ENCODE peak calls at places on chromosomes 5 and 9, in ten cellular contexts. K is adrenal gland, Q is A549, A is H1, T is tibial nerve, H is GM12891, F is ovary, B is lower leg skin, D is transverse colon, G is body of pancreas. C is an unnamed sample.

GRCh38 chr5:159937580-159937979 is 21.3 kb downstream of the ADRA1B start:
- DNase-seq in K (no peak), Q (no peak), A (no peak), T (no peak), H (no peak), F (no peak), B (no peak), D (no peak), G (no peak), C (no peak)

GRCh38 chr9:130042406-130042930 is 521 bp downstream of the FNBP1 start:
- DNase-seq in K (peak; percentile 31), Q (peak; percentile 39), A (no peak), T (no peak), H (no peak), F (peak; percentile 58), B (peak; percentile 87), D (peak; percentile 33), G (peak; percentile 36), C (peak; percentile 51)

GRCh38 chr5:39076757-39077475 is 2.7 kb upstream of the RICTOR start:
- DNase-seq in K (no peak), Q (peak; percentile 57), A (no peak), T (no peak), H (no peak), F (no peak), B (no peak), D (no peak), G (no peak), C (peak; percentile 76)

GRCh38 chr9:127525426-127526188 is 74.3 kb downstream of the LRSAM1 start:
- DNase-seq in K (no peak), Q (no peak), A (no peak), T (no peak), H (no peak), F (no peak), B (no peak), D (no peak), G (no peak), C (peak; percentile 58)

GRCh38 chr5:83802686-83803085 is 82.0 kb upstream of the HAPLN1 start:
- DNase-seq in K (no peak), Q (no peak), A (no peak), T (no peak), H (no peak), F (no peak), B (no peak), D (no peak), G (no peak), C (no peak)

GRCh38 chr9:20538956-20539355 is 83.3 kb downstream of the MLLT3 start:
- DNase-seq in K (no peak), Q (no peak), A (no peak), T (no peak), H (no peak), F (no peak), B (no peak), D (no peak), G (no peak), C (no peak)

GRCh38 chr9:70044450-70045307 is 1.0 kb downstream of the MAMDC2 start:
- DNase-seq in K (peak; percentile 35), Q (peak; percentile 15), A (no peak), T (no peak), H (no peak), F (peak; percentile 55), B (peak; percentile 91), D (no peak), G (peak; percentile 55), C (no peak)

GRCh38 chr5:115873392-115873791 is 31.7 kb downstream of the AP3S1 start:
- DNase-seq in K (no peak), Q (no peak), A (no peak), T (no peak), H (no peak), F (no peak), B (no peak), D (no peak), G (no peak), C (no peak)

GRCh38 chr5:17290620-17290974 is 73.2 kb downstream of the BASP1 start:
- DNase-seq in K (no peak), Q (no peak), A (no peak), T (no peak), H (no peak), F (no peak), B (no peak), D (no peak), G (no peak), C (no peak)

GRCh38 chr5:55134053-55134722 is 25.8 kb upstream of the GPX8 start:
- DNase-seq in K (no peak), Q (no peak), A (no peak), T (no peak), H (no peak), F (no peak), B (no peak), D (no peak), G (no peak), C (no peak)

GRCh38 chr9:137428841-137429545 is 5.8 kb downstream of the NOXA1 start:
- DNase-seq in K (no peak), Q (no peak), A (no peak), T (no peak), H (no peak), F (no peak), B (peak; percentile 81), D (no peak), G (no peak), C (no peak)

GRCh38 chr9:4894076-4894475 is 91.0 kb upstream of the JAK2 start:
- DNase-seq in K (no peak), Q (no peak), A (no peak), T (no peak), H (no peak), F (no peak), B (no peak), D (no peak), G (no peak), C (no peak)

GRCh38 chr9:4891674-4892073 is 93.4 kb upstream of the JAK2 start:
- DNase-seq in K (no peak), Q (no peak), A (no peak), T (no peak), H (no peak), F (no peak), B (no peak), D (no peak), G (no peak), C (no peak)

GRCh38 chr9:4890242-4890641 is 94.8 kb upstream of the JAK2 start:
- DNase-seq in K (no peak), Q (no peak), A (no peak), T (no peak), H (no peak), F (no peak), B (no peak), D (no peak), G (no peak), C (no peak)

GRCh38 chr9:4890929-4891328 is 94.1 kb upstream of the JAK2 start:
- DNase-seq in K (no peak), Q (no peak), A (no peak), T (no peak), H (no peak), F (no peak), B (no peak), D (no peak), G (no peak), C (no peak)

DNA sequence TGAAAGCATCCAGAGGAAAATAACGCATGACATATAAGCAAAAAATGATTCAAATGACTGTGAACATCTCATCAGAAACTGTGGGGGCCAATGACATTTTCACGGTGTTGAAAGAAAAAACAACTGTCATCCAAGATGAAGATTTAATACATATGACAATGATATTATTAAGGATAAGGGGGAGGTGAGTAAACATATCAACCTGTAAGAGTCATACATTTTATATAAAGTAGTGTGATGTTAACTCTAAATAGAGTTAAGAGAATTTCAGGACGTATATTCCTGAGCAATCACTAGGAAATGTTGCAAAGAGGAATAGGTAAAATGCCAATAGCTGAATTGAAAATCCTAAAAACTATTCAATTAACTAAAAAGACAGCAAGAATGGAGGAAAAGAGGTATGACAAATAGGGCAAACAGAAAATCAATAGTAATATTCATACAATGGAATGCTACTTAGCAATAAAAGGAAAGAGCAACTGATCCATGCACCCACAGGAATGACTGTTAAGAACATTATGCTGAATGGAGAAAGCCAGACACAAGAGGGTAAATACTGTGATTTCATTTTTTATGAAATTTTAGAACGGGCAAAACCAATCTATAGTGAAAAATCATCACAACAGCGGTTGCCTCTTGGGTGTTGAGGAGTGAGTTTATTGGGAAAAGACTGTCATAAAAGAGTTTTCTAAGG is 92.4 kb upstream of the JAK2 start:
- DNase-seq in K (no peak), Q (no peak), A (no peak), T (no peak), H (no peak), F (no peak), B (no peak), D (no peak), G (no peak), C (no peak)
- TF ChIP-seq POLR2A in K (no peak), Q (no peak), A (no peak), T (no peak), H (no peak), F (no peak), B (no peak), D (no peak), G (no peak), C (no peak)

DNA sequence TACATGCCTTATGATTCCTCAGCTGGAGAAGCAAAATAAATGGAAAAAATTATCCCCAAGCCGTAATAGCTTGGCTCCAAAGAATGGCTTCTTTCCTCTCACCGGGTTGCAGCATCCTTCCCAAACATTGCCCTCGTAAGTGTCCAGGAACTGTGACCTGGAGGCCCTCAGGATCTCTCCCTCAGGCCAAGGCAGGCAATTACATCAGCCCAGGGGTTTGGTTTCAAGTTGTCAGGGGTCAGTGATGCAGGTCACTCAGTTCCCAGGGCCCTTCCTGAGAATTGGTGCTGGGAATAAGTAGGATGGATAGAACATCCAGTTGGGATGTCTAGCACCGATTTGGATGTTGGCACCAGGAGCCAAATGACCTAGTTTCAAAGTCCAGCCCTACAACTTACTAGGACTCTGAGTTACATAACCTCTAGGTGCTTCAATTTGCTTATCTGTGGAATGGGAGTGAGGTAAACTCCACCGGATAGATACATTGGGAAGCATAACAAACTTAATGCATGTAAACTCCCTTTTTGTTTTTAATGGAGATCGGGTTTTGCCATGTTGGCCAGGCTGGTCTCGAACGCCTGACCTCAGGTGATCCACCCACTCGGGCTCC is 133.5 kb upstream of the DAP start:
- DNase-seq in K (no peak), Q (no peak), A (no peak), T (no peak), H (no peak), F (no peak), B (no peak), D (no peak), G (no peak), C (no peak)
- TF ChIP-seq POLR2A in K (no peak), Q (no peak), A (no peak), T (no peak), H (no peak), F (no peak), B (no peak), D (no peak), G (no peak), C (no peak)

DNA sequence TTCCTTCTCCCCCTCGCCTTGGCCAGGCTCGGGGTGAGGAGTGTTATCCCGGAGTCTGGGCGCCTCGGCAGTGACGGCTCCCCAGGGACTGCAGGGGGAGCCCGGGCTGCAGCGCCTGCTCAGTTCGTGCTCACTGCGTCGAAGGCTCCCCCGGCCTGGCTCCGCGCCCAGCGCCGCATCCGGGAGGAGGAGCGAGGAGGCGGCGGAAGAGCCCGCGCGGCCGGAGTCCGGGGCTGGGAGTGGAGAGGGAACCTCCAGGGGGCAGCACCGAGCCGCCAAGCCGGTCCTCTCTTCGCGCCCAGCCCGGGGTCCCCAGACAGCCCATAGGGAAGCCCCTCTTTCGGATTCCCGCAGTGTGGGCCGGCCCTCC is 1.3 kb upstream of the EGR1 start:
- DNase-seq in K (peak; percentile 96), Q (peak; percentile 95), A (no peak), T (peak; percentile 90), H (peak; percentile 96), F (peak; percentile 98), B (peak; percentile 99), D (peak; percentile 97), G (peak; percentile 96), C (peak; percentile 97)
- TF ChIP-seq POLR2A in K (peak; percentile 77), Q (peak; percentile 64), A (no peak), T (peak; percentile 53), H (peak; percentile 40), F (peak; percentile 82), B (no peak), D (peak; percentile 83), G (peak; percentile 86), C (peak; percentile 73)

GRCh38 chr5:1999794-2000193 is 117.1 kb upstream of the IRX4 start:
- DNase-seq in K (no peak), Q (no peak), A (no peak), T (no peak), H (no peak), F (no peak), B (peak; percentile 32), D (no peak), G (no peak), C (no peak)
- TF ChIP-seq POLR2A in K (no peak), Q (no peak), A (no peak), T (no peak), H (no peak), F (no peak), B (no peak), D (no peak), G (no peak), C (no peak)